ENCODE peak calls at places on chromosomes 7 and 10, in five cellular contexts. O is T follicular helper cell; G is RPMI7951; M is Right ventricle myocardium inferior; A is effector CD4-positive, alpha-beta T cell. F is an unnamed sample.

GRCh38 chr10:125010362-125010761 is 68.4 kb downstream of the ZRANB1 start:
- DNase-seq in G (no peak), A (no peak), M (no peak), O (no peak), F (no peak)

GRCh38 chr7:36092221-36092771 is 60.8 kb upstream of the EEPD1 start:
- DNase-seq in O (no peak), G (no peak), M (no peak), A (no peak), F (no peak)

GRCh38 chr10:1243486-1244182 is 187.4 kb downstream of the WDR37 start:
- DNase-seq in G (no peak), M (no peak), A (no peak), O (no peak), F (no peak)

GRCh38 chr7:55020481-55020871 is 1.7 kb downstream of the EGFR start:
- DNase-seq in A (no peak), G (no peak), M (no peak), O (no peak), F (no peak)

GRCh38 chr7:155052982-155053381 is 17.1 kb upstream of the HTR5A start:
- DNase-seq in M (no peak), G (peak), O (no peak), A (no peak), F (no peak)

GRCh38 chr10:61588770-61589211 is 73.9 kb upstream of the CABCOCO1 start:
- DNase-seq in M (peak), A (no peak), O (no peak), G (peak), F (no peak)

GRCh38 chr7:79691094-79691493 is 237.6 kb upstream of the MAGI2 start:
- DNase-seq in G (no peak), O (no peak), M (no peak), A (no peak), F (no peak)

GRCh38 chr10:114285961-114286441 is 46.9 kb downstream of the VWA2 start:
- DNase-seq in M (no peak), O (no peak), G (no peak), A (no peak), F (no peak)

GRCh38 chr7:27185708-27186449 is 847 bp upstream of the HOXA11 start:
- DNase-seq in O (no peak), M (no peak), G (no peak), A (no peak), F (no peak)

GRCh38 chr10:124943301-124944092 is 1.6 kb downstream of the ZRANB1 start:
- DNase-seq in G (peak), O (no peak), M (no peak), A (no peak), F (no peak)

GRCh38 chr7:25134360-25135010 is 9.4 kb upstream of the CYCS start:
- DNase-seq in A (no peak), M (no peak), O (no peak), G (no peak), F (no peak)

GRCh38 chr7:123624527-123625183 is 23.0 kb downstream of the ASB15 start:
- DNase-seq in G (peak), A (peak), M (peak), O (peak), F (peak)

GRCh38 chr7:3835102-3835501 is 534.0 kb downstream of the SDK1 start:
- DNase-seq in O (no peak), M (no peak), A (no peak), G (no peak), F (no peak)

GRCh38 chr10:71632200-71632820 is 87.3 kb downstream of the C10orf105 start:
- DNase-seq in A (no peak), M (no peak), O (no peak), G (no peak), F (no peak)

GRCh38 chr10:75015440-75015839 is 96.0 kb upstream of the SAMD8 start:
- DNase-seq in M (no peak), G (no peak), O (no peak), A (no peak), F (no peak)

GRCh38 chr10:23543696-23544095 is 104.8 kb downstream of the OTUD1 start:
- DNase-seq in G (no peak), M (no peak), A (no peak), O (no peak), F (no peak)

GRCh38 chr7:79096361-79096805 is 357.1 kb downstream of the MAGI2 start:
- DNase-seq in G (no peak), A (no peak), M (no peak), O (no peak), F (no peak)

GRCh38 chr10:114060456-114060855 is 16.8 kb downstream of the ADRB1 start:
- DNase-seq in A (no peak), M (no peak), O (no peak), G (no peak), F (no peak)

GRCh38 chr7:93352881-93353280 is 120.7 kb downstream of the VPS50 start:
- DNase-seq in O (no peak), A (no peak), G (no peak), M (no peak), F (no peak)

GRCh38 chr7:98733036-98733435 is 116.0 kb downstream of the NPTX2 start:
- DNase-seq in O (no peak), M (no peak), A (no peak), G (peak), F (peak)

GRCh38 chr10:30534465-30535144 is 94.9 kb downstream of the LYZL2 start:
- DNase-seq in G (peak), A (peak), O (peak), M (no peak), F (peak)

GRCh38 chr10:104622598-104623209 is 18.4 kb upstream of the SORCS3 start:
- DNase-seq in G (peak), M (no peak), A (no peak), O (no peak), F (no peak)

GRCh38 chr10:98404571-98405396 is 10.2 kb downstream of the PYROXD2 start:
- DNase-seq in O (no peak), M (no peak), A (no peak), G (peak), F (peak)

F was measured in GM20000.